ENCODE peak calls at places on chromosomes 4 and X, in five cellular contexts. One of them, this sample, is unnamed.
A peak's percentile ranks its signal among the peaks of the same experiment; 100 is the strongest.

GRCh38 chrX:53260836-53261235 is 20.5 kb downstream of the IQSEC2 start:
- DNase-seq in glutamatergic neuron: no peak
- DNase-seq in activated CD4-positive, alpha-beta T cell treated with anti-CD3 and anti-CD28 coated beads for 1 hour: no peak
- DNase-seq in fibroblast of lung: no peak
- DNase-seq in CD8-positive, alpha-beta T cell: no peak
- DNase-seq in this sample: no peak

GRCh38 chrX:154791951-154792350 is 13.3 kb downstream of the MPP1 start:
- DNase-seq in glutamatergic neuron: no peak
- DNase-seq in CD8-positive, alpha-beta T cell: no peak
- DNase-seq in activated CD4-positive, alpha-beta T cell treated with anti-CD3 and anti-CD28 coated beads for 1 hour: no peak
- DNase-seq in fibroblast of lung: no peak
- DNase-seq in this sample: no peak

GRCh38 chrX:74179071-74179470 is 124.9 kb upstream of the ZCCHC13 start:
- DNase-seq in CD8-positive, alpha-beta T cell: no peak
- DNase-seq in activated CD4-positive, alpha-beta T cell treated with anti-CD3 and anti-CD28 coated beads for 1 hour: no peak
- DNase-seq in glutamatergic neuron: no peak
- DNase-seq in fibroblast of lung: peak; percentile 53
- DNase-seq in this sample: no peak

GRCh38 chrX:39966186-39966585 is 131.6 kb downstream of the BCOR start:
- DNase-seq in CD8-positive, alpha-beta T cell: no peak
- DNase-seq in activated CD4-positive, alpha-beta T cell treated with anti-CD3 and anti-CD28 coated beads for 1 hour: no peak
- DNase-seq in fibroblast of lung: no peak
- DNase-seq in glutamatergic neuron: peak; percentile 28
- DNase-seq in this sample: no peak

GRCh38 chr4:21410372-21410771 is 538.2 kb downstream of the KCNIP4 start:
- DNase-seq in fibroblast of lung: no peak
- DNase-seq in CD8-positive, alpha-beta T cell: no peak
- DNase-seq in activated CD4-positive, alpha-beta T cell treated with anti-CD3 and anti-CD28 coated beads for 1 hour: no peak
- DNase-seq in glutamatergic neuron: no peak
- DNase-seq in this sample: no peak

GRCh38 chr4:147599764-147600163 is 17.4 kb upstream of the TMEM184C start:
- DNase-seq in fibroblast of lung: no peak
- DNase-seq in CD8-positive, alpha-beta T cell: no peak
- DNase-seq in glutamatergic neuron: no peak
- DNase-seq in activated CD4-positive, alpha-beta T cell treated with anti-CD3 and anti-CD28 coated beads for 1 hour: no peak
- DNase-seq in this sample: no peak

GRCh38 chrX:10926906-10927305 is 184.2 kb upstream of the HCCS start:
- DNase-seq in glutamatergic neuron: no peak
- DNase-seq in activated CD4-positive, alpha-beta T cell treated with anti-CD3 and anti-CD28 coated beads for 1 hour: no peak
- DNase-seq in fibroblast of lung: peak; percentile 32
- DNase-seq in CD8-positive, alpha-beta T cell: no peak
- DNase-seq in this sample: no peak

GRCh38 chr4:122542411-122543236 is 78.2 kb downstream of the IL21 start:
- DNase-seq in fibroblast of lung: peak; percentile 76
- DNase-seq in glutamatergic neuron: no peak
- DNase-seq in activated CD4-positive, alpha-beta T cell treated with anti-CD3 and anti-CD28 coated beads for 1 hour: no peak
- DNase-seq in CD8-positive, alpha-beta T cell: no peak
- DNase-seq in this sample: no peak

GRCh38 chr4:110020139-110020538 is 107.5 kb downstream of the EGF start:
- DNase-seq in fibroblast of lung: no peak
- DNase-seq in glutamatergic neuron: no peak
- DNase-seq in activated CD4-positive, alpha-beta T cell treated with anti-CD3 and anti-CD28 coated beads for 1 hour: no peak
- DNase-seq in CD8-positive, alpha-beta T cell: no peak
- DNase-seq in this sample: no peak

GRCh38 chrX:20267924-20268701 is 1.4 kb upstream of the RPS6KA3 start:
- DNase-seq in activated CD4-positive, alpha-beta T cell treated with anti-CD3 and anti-CD28 coated beads for 1 hour: peak; percentile 7
- DNase-seq in CD8-positive, alpha-beta T cell: peak; percentile 20
- DNase-seq in fibroblast of lung: peak; percentile 43
- DNase-seq in glutamatergic neuron: peak; percentile 30
- DNase-seq in this sample: no peak

This sample was measured in NCI-H526 treated with DMSO at 0.1 percent for 48 hours.